ENCODE peak calls at places on chromosomes 11 and 22, in five cellular contexts. D, R, J, K and Y are unnamed samples.
A peak's percentile ranks its signal among the peaks of the same experiment; 100 is the strongest.

GRCh38 chr22:29056472-29056871 is 5.2 kb downstream of the C22orf31 start:
- DNase-seq in D (no peak), R (no peak), J (no peak), K (no peak), Y (no peak)

GRCh38 chr22:41517172-41518047 is 26.9 kb downstream of the POLR3H start:
- DNase-seq in D (peak; percentile 43), R (no peak), J (peak; percentile 69), K (peak; percentile 46), Y (no peak)

GRCh38 chr11:86151188-86152005 is 82.5 kb upstream of the PICALM start:
- DNase-seq in D (peak; percentile 75), R (no peak), J (no peak), K (peak; percentile 23), Y (no peak)

GRCh38 chr22:48953830-48954229 is 873.8 kb downstream of the BRD1 start:
- DNase-seq in D (no peak), R (no peak), J (no peak), K (no peak), Y (no peak)

GRCh38 chr11:129090056-129090455 is 102.1 kb downstream of the ARHGAP32 start:
- DNase-seq in D (peak; percentile 30), R (peak; percentile 18), J (no peak), K (peak; percentile 56), Y (no peak)

GRCh38 chr11:74138572-74138971 is 32.2 kb downstream of the C2CD3 start:
- DNase-seq in D (peak; percentile 98), R (peak; percentile 97), J (no peak), K (peak; percentile 99), Y (peak; percentile 97)

GRCh38 chr11:38687008-38687407 is 2089.0 kb upstream of the RAG2 start:
- DNase-seq in D (no peak), R (no peak), J (no peak), K (no peak), Y (no peak)

GRCh38 chr11:34600339-34601084 is 20.4 kb upstream of the EHF start:
- DNase-seq in D (no peak), R (no peak), J (no peak), K (peak; percentile 8), Y (no peak)

GRCh38 chr11:44418438-44418795 is 108.5 kb upstream of the ALX4 start:
- DNase-seq in D (no peak), R (no peak), J (no peak), K (no peak), Y (no peak)

GRCh38 chr11:99671808-99672409 is 651.2 kb downstream of the CNTN5 start:
- DNase-seq in D (no peak), R (no peak), J (no peak), K (no peak), Y (no peak)

DNA sequence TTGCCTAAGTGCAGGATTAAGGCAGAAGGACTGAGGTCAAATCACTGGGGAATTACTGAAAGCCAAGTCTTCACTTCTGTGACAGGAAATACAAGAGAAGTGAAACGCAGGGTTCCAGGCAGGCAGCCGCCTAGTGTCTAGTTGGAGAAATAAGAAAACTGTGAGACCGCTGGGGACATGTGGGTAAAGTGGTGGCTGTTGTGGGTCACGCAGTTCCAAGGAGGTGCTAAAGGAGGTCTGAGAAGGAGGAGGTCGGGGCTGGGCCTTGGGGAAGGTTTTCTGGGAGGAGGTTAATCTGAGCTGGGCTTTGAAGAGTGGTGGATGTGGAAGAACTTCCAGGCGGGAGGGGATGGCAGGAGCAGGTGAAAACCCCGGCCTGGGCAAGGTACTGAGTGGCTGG is 11.2 kb downstream of the MCM5 start:
- DNase-seq in D (no peak), R (no peak), J (no peak), K (no peak), Y (no peak)
- TF ChIP-seq CTCF in D (peak; percentile 3), R (no peak), J (no peak), K (no peak), Y (no peak)

GRCh38 chr11:62599909-62600308 is 1.8 kb downstream of the MTA2 start:
- DNase-seq in D (no peak), R (no peak), J (no peak), K (no peak), Y (no peak)

GRCh38 chr11:62601114-62601363 is 626 bp downstream of the MTA2 start:
- DNase-seq in D (no peak), R (no peak), J (no peak), K (no peak), Y (no peak)

GRCh38 chr11:62600367-62601113 is 1.1 kb downstream of the MTA2 start:
- DNase-seq in D (no peak), R (no peak), J (no peak), K (no peak), Y (no peak)

GRCh38 chr11:62601364-62602140 is at the start of gene MTA2:
- DNase-seq in D (peak; percentile 99), R (peak; percentile 96), J (peak; percentile 98), K (peak; percentile 97), Y (peak; percentile 93)

GRCh38 chr11:62599069-62599696 is 2.5 kb downstream of the MTA2 start:
- DNase-seq in D (peak; percentile 98), R (peak; percentile 95), J (peak; percentile 98), K (peak; percentile 99), Y (peak; percentile 98)
- H3K4me3 ChIP-seq in D (peak overlapping the region; percentile 3), R (peak overlapping the region; percentile 77), J (peak overlapping the region; percentile 7), K (no peak overlapping the region), Y (peak overlapping the region; percentile 92)

GRCh38 chr11:130624946-130625345 is 176.5 kb downstream of the ADAMTS15 start:
- DNase-seq in D (no peak), R (peak; percentile 87), J (no peak), K (no peak), Y (no peak)

GRCh38 chr11:130625907-130626306 is 177.5 kb downstream of the ADAMTS15 start:
- DNase-seq in D (no peak), R (no peak), J (no peak), K (no peak), Y (no peak)

GRCh38 chr11:130622126-130622525 is 173.7 kb downstream of the ADAMTS15 start:
- DNase-seq in D (no peak), R (no peak), J (no peak), K (no peak), Y (no peak)

GRCh38 chr11:130620566-130620965 is 172.1 kb downstream of the ADAMTS15 start:
- DNase-seq in D (no peak), R (no peak), J (no peak), K (no peak), Y (no peak)

GRCh38 chr11:130623909-130624668 is 175.6 kb downstream of the ADAMTS15 start:
- DNase-seq in D (peak; percentile 74), R (no peak), J (no peak), K (peak; percentile 28), Y (no peak)
- TF ChIP-seq CTCF in D (peak; percentile 22), R (no peak), J (no peak), K (no peak), Y (peak; percentile 2)

DNA sequence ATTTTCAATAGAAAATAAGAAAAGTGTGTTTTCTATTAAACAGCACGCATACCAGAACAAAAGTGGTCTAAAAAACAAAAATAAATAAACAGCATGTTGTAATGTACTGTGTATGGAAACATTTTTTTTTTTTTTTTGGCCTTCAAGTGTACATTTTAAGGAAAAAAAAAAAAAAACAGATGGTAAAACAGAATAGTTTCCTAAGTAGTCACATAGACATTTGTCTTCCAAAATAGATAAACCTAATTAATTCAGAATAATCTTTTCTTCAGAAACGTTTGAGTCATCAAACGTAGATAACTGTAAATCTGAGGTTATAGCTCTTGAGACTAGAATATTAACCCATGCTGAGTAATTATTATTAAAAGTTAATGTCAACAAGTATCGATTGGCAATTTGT is 396 bp upstream of the CFAP300 start:
- DNase-seq in D (no peak), R (no peak), J (no peak), K (peak; percentile 25), Y (no peak)
- H3K4me3 ChIP-seq in D (peak overlapping the region; percentile 62), R (peak overlapping the region; percentile 52), J (peak overlapping the region; percentile 63), K (peak overlapping the region; percentile 77), Y (peak overlapping the region; percentile 54)

GRCh38 chr11:50164050-50164449 is 131.4 kb downstream of the OR4C45 start:
- DNase-seq in D (no peak), R (no peak), J (peak; percentile 8), K (no peak), Y (no peak)

GRCh38 chr11:50170115-50170514 is 137.4 kb downstream of the OR4C45 start:
- DNase-seq in D (no peak), R (no peak), J (no peak), K (no peak), Y (no peak)

GRCh38 chr11:50174975-50175374 is 142.3 kb downstream of the OR4C45 start:
- DNase-seq in D (no peak), R (no peak), J (no peak), K (no peak), Y (no peak)

GRCh38 chr11:50174189-50174588 is 141.5 kb downstream of the OR4C45 start:
- DNase-seq in D (no peak), R (no peak), J (no peak), K (peak; percentile 11), Y (no peak)

DNA sequence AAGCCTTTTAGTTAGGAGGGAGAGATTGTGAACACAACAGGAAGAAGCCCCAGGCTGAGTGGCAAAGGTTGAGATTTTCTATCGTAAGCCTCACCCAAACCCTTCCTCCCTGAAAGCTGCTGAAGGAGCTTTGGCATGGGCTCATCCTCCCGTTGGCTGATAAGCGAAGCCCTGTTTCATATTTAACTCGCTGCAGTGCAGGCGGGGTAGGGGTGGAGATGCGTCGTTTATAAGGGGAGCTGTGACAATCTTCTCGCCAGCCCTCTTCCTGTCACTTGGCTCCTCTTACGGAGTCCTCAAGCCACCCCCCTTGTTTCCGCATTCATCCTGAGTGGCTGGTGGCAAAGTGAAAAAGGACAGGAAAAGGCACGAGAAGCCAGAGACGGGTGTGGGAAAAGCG is 137.0 kb downstream of the OR4C45 start:
- DNase-seq in D (no peak), R (no peak), J (no peak), K (no peak), Y (no peak)
- TF ChIP-seq CTCF in D (no peak), R (no peak), J (no peak), K (no peak), Y (no peak)

GRCh38 chr11:6646631-6647281 is 8.9 kb downstream of the DCHS1 start:
- DNase-seq in D (peak; percentile 29), R (no peak), J (no peak), K (peak; percentile 60), Y (peak; percentile 91)
- H3K4me3 ChIP-seq in D (no peak overlapping the region), R (no peak overlapping the region), J (no peak overlapping the region), K (no peak overlapping the region), Y (peak overlapping the region; percentile 32)